ENCODE peak calls at places on chromosomes 16 and 17, in ten cellular contexts. I, X, V, H, W, G, Y, R, Q and O are unnamed samples.
A peak's percentile ranks its signal among the peaks of the same experiment; 100 is the strongest.

GRCh38 chr16:87017388-87018012 is 299.7 kb downstream of the C16orf95 start:
- DNase-seq in V (peak; percentile 88), R (peak; percentile 85), G (no peak), I (peak; percentile 88), Q (peak; percentile 62), X (no peak), H (peak; percentile 94), W (no peak), Y (no peak), O (no peak)

GRCh38 chr16:1439058-1439698 is 5.2 kb downstream of the CCDC154 start:
- DNase-seq in W (no peak), X (no peak), I (no peak), V (no peak), Q (no peak), G (no peak), H (no peak), R (no peak), Y (no peak), O (no peak)

GRCh38 chr16:56576585-56577299 is 11.9 kb downstream of the MT4 start:
- DNase-seq in V (peak; percentile 64), I (peak; percentile 47), R (peak; percentile 67), Q (peak; percentile 92), X (peak; percentile 94), Y (peak; percentile 78), H (peak; percentile 91), G (peak; percentile 92), W (peak; percentile 86), O (peak; percentile 93)

GRCh38 chr16:15507299-15507958 is 73.0 kb downstream of the BMERB1 start:
- DNase-seq in V (peak; percentile 31), Y (no peak), X (no peak), H (peak; percentile 5), G (peak; percentile 16), R (peak; percentile 31), W (no peak), I (peak; percentile 53), Q (no peak), O (no peak)

GRCh38 chr16:87140211-87141200 is 176.7 kb downstream of the C16orf95 start:
- DNase-seq in G (no peak), W (no peak), Y (no peak), V (no peak), H (no peak), I (no peak), X (no peak), Q (no peak), R (no peak), O (no peak)

GRCh38 chr16:5581963-5582362 is 484.4 kb upstream of the EEF2KMT start:
- DNase-seq in R (no peak), Y (no peak), X (no peak), H (no peak), Q (no peak), W (no peak), V (no peak), I (no peak), G (no peak), O (no peak)

GRCh38 chr16:89538286-89538685 is 22.2 kb upstream of the RPL13 start:
- DNase-seq in H (no peak), G (no peak), V (no peak), W (no peak), R (no peak), X (no peak), Y (no peak), I (no peak), Q (no peak), O (no peak)

GRCh38 chr16:17070882-17071592 is 399.7 kb downstream of the XYLT1 start:
- DNase-seq in Y (peak; percentile 81), W (no peak), X (peak; percentile 61), H (peak; percentile 35), G (no peak), I (no peak), Q (peak; percentile 79), R (no peak), V (no peak), O (peak; percentile 42)

DNA sequence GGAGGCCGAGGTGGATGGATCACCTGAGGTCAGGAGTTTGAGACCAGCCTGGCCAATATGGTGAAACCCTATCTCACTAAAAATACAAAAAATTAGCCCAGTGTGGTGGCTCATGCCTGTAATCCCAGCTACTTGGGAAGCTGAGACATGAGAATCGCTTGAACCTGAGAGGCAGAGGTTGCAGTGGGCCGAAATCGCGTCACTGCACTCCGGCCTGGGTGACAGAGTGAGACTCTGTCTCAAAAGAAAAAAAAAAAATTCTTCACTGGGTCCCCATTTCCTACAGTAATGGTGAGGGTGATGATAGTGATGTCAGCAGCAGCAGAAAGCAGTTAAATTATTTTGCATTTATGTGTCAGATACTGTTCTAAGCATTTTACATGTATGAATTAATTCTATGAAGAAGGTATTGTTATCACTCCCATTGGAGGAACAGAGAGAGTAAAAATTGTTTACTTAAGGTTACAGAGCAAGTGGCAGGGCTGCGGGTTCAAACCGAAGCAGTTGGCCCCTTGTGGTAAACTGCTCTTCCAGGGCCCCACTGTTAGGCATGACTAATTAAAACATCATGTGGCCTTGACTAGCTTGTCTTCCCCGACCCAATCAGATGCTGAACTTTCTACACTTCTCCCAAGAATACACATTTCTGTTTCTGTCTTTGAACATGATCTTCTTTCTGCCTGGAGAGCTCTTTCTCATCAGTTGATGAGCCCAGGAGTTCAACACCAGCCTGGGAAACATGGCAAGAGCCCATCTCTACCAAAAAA is 45.8 kb downstream of the STAT3 start:
- DNase-seq in H (no peak), W (no peak), V (no peak), G (no peak), I (peak; percentile 71), X (no peak), Q (no peak), R (peak; percentile 65), Y (no peak), O (no peak)
- H2AFZ ChIP-seq in H (no peak overlapping the region), W (no peak overlapping the region), V (no peak overlapping the region), G (no peak overlapping the region), I (no peak overlapping the region), X (no peak overlapping the region), Q (no peak overlapping the region), R (no peak overlapping the region), Y (no peak overlapping the region), O (no peak overlapping the region)

GRCh38 chr17:8253801-8254200 is 4.7 kb downstream of the PFAS start:
- DNase-seq in I (no peak), V (peak; percentile 26), H (no peak), X (no peak), R (no peak), Q (no peak), Y (peak; percentile 18), W (no peak), G (no peak), O (no peak)
- TF ChIP-seq CTCF in I (peak; percentile 15), V (peak; percentile 31), H (no peak), X (peak; percentile 9), R (no peak), Q (peak; percentile 37), Y (peak; percentile 55), W (peak; percentile 36), G (no peak), O (no peak)

DNA sequence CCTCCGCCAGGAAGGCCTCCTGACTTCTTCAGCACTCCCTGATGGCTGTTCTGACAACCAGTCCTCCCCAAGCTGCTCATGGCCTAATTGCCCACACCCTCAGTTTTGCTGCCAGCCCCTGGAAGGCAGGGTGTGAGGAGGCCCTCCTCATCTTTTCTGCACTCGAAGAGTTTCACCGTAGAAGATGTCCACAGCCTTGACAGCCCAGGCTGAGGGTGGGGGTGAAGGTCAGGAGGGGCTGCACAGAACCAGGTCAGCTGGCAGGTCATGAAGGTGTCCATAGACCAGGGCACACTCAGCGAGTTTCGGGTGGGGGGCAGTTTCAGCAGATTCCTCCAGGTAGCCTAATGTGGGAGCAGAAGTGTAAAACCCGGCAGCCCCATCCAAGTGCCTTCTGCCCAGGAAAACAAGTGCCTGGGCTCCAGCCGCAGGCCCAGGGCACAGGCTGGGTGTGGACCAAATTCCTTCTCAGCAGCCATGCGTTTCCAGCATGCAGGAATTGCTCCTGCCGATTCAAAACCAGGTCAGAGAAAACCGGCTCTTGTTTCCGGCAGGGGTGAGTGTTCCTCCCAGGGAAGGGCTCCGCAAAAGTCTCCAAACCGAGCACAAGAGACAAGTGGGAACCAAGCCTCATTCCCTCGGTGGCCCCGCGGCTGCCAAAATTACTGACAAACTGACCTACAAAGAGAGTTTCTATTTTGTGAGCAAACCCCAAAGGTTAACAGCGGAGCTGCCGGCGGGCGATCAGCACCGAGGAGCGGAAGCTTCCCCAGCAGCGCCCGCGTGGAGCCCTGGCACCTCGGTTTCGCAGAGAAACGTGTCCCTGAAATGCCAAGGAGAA is 228.8 kb downstream of the C16orf78 start:
- DNase-seq in V (no peak), H (no peak), X (peak; percentile 51), Q (no peak), W (no peak), G (no peak), R (no peak), Y (no peak), I (no peak), O (no peak)
- H3K4me3 ChIP-seq in V (no peak overlapping the region), H (no peak overlapping the region), X (no peak overlapping the region), Q (no peak overlapping the region), W (no peak overlapping the region), G (no peak overlapping the region), R (no peak overlapping the region), Y (no peak overlapping the region), I (no peak overlapping the region), O (no peak overlapping the region)

GRCh38 chr17:17665255-17665654 is 16.0 kb upstream of the RAI1 start:
- DNase-seq in X (no peak), I (no peak), H (no peak), R (no peak), W (no peak), V (no peak), Q (no peak), Y (no peak), G (no peak), O (no peak)

GRCh38 chr17:17661134-17661533 is 20.1 kb upstream of the RAI1 start:
- DNase-seq in I (no peak), R (no peak), V (no peak), H (no peak), Q (no peak), Y (no peak), G (no peak), X (no peak), W (no peak), O (no peak)

GRCh38 chr17:17664073-17664470 is 17.2 kb upstream of the RAI1 start:
- DNase-seq in G (no peak), X (no peak), I (no peak), R (no peak), W (no peak), H (no peak), V (no peak), Q (no peak), Y (no peak), O (no peak)

GRCh38 chr17:17661834-17662233 is 19.4 kb upstream of the RAI1 start:
- DNase-seq in X (no peak), R (no peak), W (no peak), Q (peak; percentile 55), G (no peak), H (no peak), I (no peak), V (no peak), Y (no peak), O (no peak)

DNA sequence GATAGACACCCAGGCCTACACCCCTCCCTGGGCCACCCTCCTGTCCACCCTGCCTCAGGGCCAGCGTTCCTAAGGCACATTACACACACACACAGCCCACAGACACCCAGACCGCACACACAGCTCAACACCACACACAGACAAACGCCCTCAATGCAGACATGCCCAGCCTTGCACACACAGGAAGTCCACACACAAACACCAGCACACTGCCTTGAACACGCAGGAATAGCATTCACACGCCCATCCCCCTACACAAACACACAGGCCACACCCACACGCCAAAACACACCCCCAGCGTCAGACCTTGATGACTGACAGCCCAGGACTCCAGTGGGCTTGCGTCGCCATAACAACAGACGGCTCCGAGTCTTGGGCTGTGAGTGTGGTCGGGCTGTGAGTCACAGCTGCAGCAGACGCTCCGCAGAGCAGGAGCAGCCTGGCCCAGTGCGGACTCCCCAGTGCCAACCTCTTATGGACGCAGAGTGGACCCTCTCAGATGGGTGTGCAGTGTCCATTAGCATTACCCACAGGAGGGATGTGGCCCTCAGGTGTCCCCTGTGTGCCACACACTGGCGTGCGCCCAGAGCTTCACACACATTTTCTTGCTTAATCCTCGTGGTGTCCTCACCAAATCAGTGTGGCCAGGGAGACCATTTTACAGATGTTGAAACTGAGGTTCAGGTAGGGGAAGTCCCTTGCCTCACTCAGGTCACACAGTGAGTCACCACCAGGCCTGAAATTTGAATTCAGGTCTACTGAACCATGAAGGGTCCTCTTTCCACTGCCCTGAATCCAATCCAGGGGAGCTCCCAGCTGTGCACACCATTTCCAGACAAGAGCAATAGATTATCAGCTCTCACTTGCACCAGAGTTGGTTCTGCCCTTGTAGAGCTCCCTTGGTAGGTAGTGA is 17.8 kb upstream of the RAI1 start:
- DNase-seq in Y (peak; percentile 39), X (peak; percentile 66), I (peak; percentile 97), R (peak; percentile 95), H (peak; percentile 92), G (peak; percentile 57), Q (peak; percentile 90), W (peak; percentile 84), V (peak; percentile 87), O (peak; percentile 93)
- H2AFZ ChIP-seq in Y (peak overlapping the region; percentile 24), X (no peak overlapping the region), I (peak overlapping the region; percentile 95), R (peak overlapping the region; percentile 56), H (peak overlapping the region; percentile 73), G (no peak overlapping the region), Q (no peak overlapping the region), W (peak overlapping the region; percentile 96), V (no peak overlapping the region), O (peak overlapping the region; percentile 44)